ENCODE peak calls at places on chromosomes 3 and 15, in ten cellular contexts. T, I, P, C, U, V, H, Y, J and X are unnamed samples.

GRCh38 chr3:146547235-146547835 is 2.9 kb upstream of the PLSCR1 start:
- DNase-seq in J (no peak), H (no peak), V (no peak), T (no peak), P (no peak), C (no peak), Y (no peak), U (no peak), I (no peak), X (no peak)

GRCh38 chr3:120743081-120743365 is 479 bp downstream of the GTF2E1 start:
- DNase-seq in Y (no peak), U (no peak), H (no peak), P (no peak), C (no peak), V (no peak), J (no peak), I (no peak), T (no peak), X (no peak)

GRCh38 chr3:155232605-155233004 is 60.9 kb downstream of the STRIT1 start:
- DNase-seq in T (peak; percentile 88), P (no peak), C (no peak), H (no peak), J (no peak), I (no peak), V (peak; percentile 15), Y (no peak), U (no peak), X (no peak)

GRCh38 chr3:41094351-41094750 is 105.0 kb upstream of the CTNNB1 start:
- DNase-seq in I (no peak), P (no peak), T (no peak), H (no peak), V (no peak), U (no peak), J (no peak), Y (no peak), C (no peak), X (no peak)

GRCh38 chr3:126961191-126961790 is 21.6 kb upstream of the PLXNA1 start:
- DNase-seq in V (no peak), C (no peak), H (no peak), U (no peak), T (peak; percentile 93), Y (peak; percentile 50), P (peak; percentile 66), I (no peak), J (no peak), X (no peak)

GRCh38 chr15:76339302-76340197 is 3.0 kb downstream of the ISL2 start:
- DNase-seq in T (peak; percentile 51), P (peak; percentile 48), C (peak; percentile 49), Y (no peak), U (no peak), V (no peak), J (no peak), I (no peak), H (no peak), X (peak; percentile 68)

GRCh38 chr3:53571264-53571663 is 76.9 kb downstream of the CACNA1D start:
- DNase-seq in T (no peak), V (no peak), U (no peak), I (no peak), H (no peak), P (no peak), C (no peak), Y (no peak), J (no peak), X (peak; percentile 23)

GRCh38 chr3:190696777-190697501 is 165.6 kb downstream of the GMNC start:
- DNase-seq in J (no peak), H (no peak), C (peak; percentile 46), V (no peak), I (no peak), Y (no peak), U (no peak), T (peak; percentile 46), P (no peak), X (no peak)

GRCh38 chr3:136804164-136804563 is 14.8 kb upstream of the SLC35G2 start:
- DNase-seq in I (no peak), J (no peak), H (no peak), Y (no peak), C (no peak), P (no peak), T (no peak), U (no peak), V (no peak), X (no peak)